ENCODE peak calls at places on chromosomes 6 and 20, in five cellular contexts. U, D, Z, V and Y are unnamed samples.

GRCh38 chr6:106674541-106675229 is 45.3 kb downstream of the QRSL1 start:
- DNase-seq in U (no peak), D (no peak), Z (no peak), V (no peak), Y (no peak)

GRCh38 chr6:89180112-89180511 is 34.3 kb downstream of the PM20D2 start:
- DNase-seq in U (no peak), D (no peak), Z (no peak), V (no peak), Y (no peak)

GRCh38 chr6:109454483-109455160 is 950 bp downstream of the MICAL1 start:
- DNase-seq in U (no peak), D (peak), Z (no peak), V (peak), Y (no peak)

GRCh38 chr6:4774715-4775590 is 1.3 kb upstream of the CDYL start:
- DNase-seq in U (no peak), D (no peak), Z (peak), V (peak), Y (no peak)

GRCh38 chr6:89260832-89261231 is 43.7 kb upstream of the GABRR1 start:
- DNase-seq in U (peak), D (no peak), Z (no peak), V (no peak), Y (no peak)

GRCh38 chr6:7630792-7631191 is 40.8 kb downstream of the SNRNP48 start:
- DNase-seq in U (no peak), D (no peak), Z (no peak), V (no peak), Y (no peak)

GRCh38 chr6:26457796-26458688 is at the start of gene BTN2A1:
- DNase-seq in U (peak), D (peak), Z (peak), V (peak), Y (peak)

GRCh38 chr20:36035720-36036119 is 67.3 kb downstream of the CNBD2 start:
- DNase-seq in U (no peak), D (no peak), Z (no peak), V (no peak), Y (peak)

GRCh38 chr6:41936073-41936837 is 5.4 kb downstream of the CCND3 start:
- DNase-seq in U (no peak), D (peak), Z (peak), V (peak), Y (peak)

GRCh38 chr6:152309648-152310047 is 327.5 kb downstream of the SYNE1 start:
- DNase-seq in U (no peak), D (no peak), Z (no peak), V (peak), Y (peak)